ENCODE peak calls at places on chromosomes 4 and X, in ten cellular contexts. One of them, this sample, is unnamed.

GRCh38 chr4:80221161-80221560 is 23.9 kb downstream of the PRDM8 start:
- DNase-seq in body of pancreas: no peak
- DNase-seq in right cardiac atrium: no peak
- DNase-seq in fibroblast of the conjunctiva: no peak
- DNase-seq in GM23248: peak
- DNase-seq in GM18507: no peak
- DNase-seq in NCI-H69: peak
- DNase-seq in amniotic stem cell: peak
- DNase-seq in WTC11: no peak
- DNase-seq in kidney glomerular epithelial cell: peak
- DNase-seq in this sample: peak

GRCh38 chr4:164876680-164877324 is at the start of gene APELA:
- DNase-seq in GM18507: peak
- DNase-seq in NCI-H69: peak
- DNase-seq in WTC11: no peak
- DNase-seq in right cardiac atrium: no peak
- DNase-seq in body of pancreas: no peak
- DNase-seq in amniotic stem cell: no peak
- DNase-seq in GM23248: no peak
- DNase-seq in kidney glomerular epithelial cell: no peak
- DNase-seq in fibroblast of the conjunctiva: no peak
- DNase-seq in this sample: peak

GRCh38 chrX:22165732-22166457 is 106.8 kb upstream of the CBLL2 start:
- DNase-seq in body of pancreas: no peak
- DNase-seq in NCI-H69: peak
- DNase-seq in right cardiac atrium: no peak
- DNase-seq in GM18507: no peak
- DNase-seq in amniotic stem cell: no peak
- DNase-seq in WTC11: no peak
- DNase-seq in kidney glomerular epithelial cell: no peak
- DNase-seq in GM23248: peak
- DNase-seq in fibroblast of the conjunctiva: no peak
- DNase-seq in this sample: no peak

GRCh38 chr4:86356831-86357230 is 3.0 kb downstream of the MAPK10 start:
- DNase-seq in WTC11: no peak
- DNase-seq in NCI-H69: no peak
- DNase-seq in GM23248: no peak
- DNase-seq in body of pancreas: no peak
- DNase-seq in right cardiac atrium: no peak
- DNase-seq in fibroblast of the conjunctiva: no peak
- DNase-seq in kidney glomerular epithelial cell: no peak
- DNase-seq in amniotic stem cell: no peak
- DNase-seq in GM18507: no peak
- DNase-seq in this sample: no peak

GRCh38 chrX:27555514-27555913 is 34.6 kb upstream of the DCAF8L2 start:
- DNase-seq in right cardiac atrium: no peak
- DNase-seq in GM18507: no peak
- DNase-seq in GM23248: peak
- DNase-seq in fibroblast of the conjunctiva: no peak
- DNase-seq in kidney glomerular epithelial cell: no peak
- DNase-seq in NCI-H69: peak
- DNase-seq in amniotic stem cell: no peak
- DNase-seq in body of pancreas: no peak
- DNase-seq in WTC11: no peak
- DNase-seq in this sample: peak

GRCh38 chrX:37986893-37987292 is 19.5 kb upstream of the SYTL5 start:
- DNase-seq in body of pancreas: no peak
- DNase-seq in amniotic stem cell: no peak
- DNase-seq in WTC11: no peak
- DNase-seq in kidney glomerular epithelial cell: peak
- DNase-seq in GM18507: no peak
- DNase-seq in right cardiac atrium: no peak
- DNase-seq in GM23248: peak
- DNase-seq in fibroblast of the conjunctiva: no peak
- DNase-seq in NCI-H69: no peak
- DNase-seq in this sample: no peak

GRCh38 chrX:11890843-11891514 is 132.9 kb downstream of the MSL3 start:
- DNase-seq in amniotic stem cell: no peak
- DNase-seq in body of pancreas: peak
- DNase-seq in GM23248: no peak
- DNase-seq in NCI-H69: peak
- DNase-seq in fibroblast of the conjunctiva: no peak
- DNase-seq in kidney glomerular epithelial cell: no peak
- DNase-seq in right cardiac atrium: peak
- DNase-seq in WTC11: no peak
- DNase-seq in GM18507: no peak
- DNase-seq in this sample: no peak

GRCh38 chr4:158605393-158605792 is 66.3 kb downstream of the C4orf46 start:
- DNase-seq in amniotic stem cell: no peak
- DNase-seq in GM18507: no peak
- DNase-seq in GM23248: no peak
- DNase-seq in WTC11: no peak
- DNase-seq in right cardiac atrium: no peak
- DNase-seq in kidney glomerular epithelial cell: no peak
- DNase-seq in body of pancreas: no peak
- DNase-seq in fibroblast of the conjunctiva: no peak
- DNase-seq in NCI-H69: no peak
- DNase-seq in this sample: no peak

GRCh38 chrX:275967-276587 is 5.1 kb upstream of the PLCXD1 start:
- DNase-seq in GM23248: peak
- DNase-seq in amniotic stem cell: no peak
- DNase-seq in body of pancreas: peak
- DNase-seq in NCI-H69: no peak
- DNase-seq in fibroblast of the conjunctiva: no peak
- DNase-seq in WTC11: peak
- DNase-seq in right cardiac atrium: peak
- DNase-seq in GM18507: peak
- DNase-seq in kidney glomerular epithelial cell: no peak
- DNase-seq in this sample: no peak

GRCh38 chrX:31459361-31459760 is 387.5 kb upstream of the FTHL17 start:
- DNase-seq in NCI-H69: no peak
- DNase-seq in amniotic stem cell: no peak
- DNase-seq in kidney glomerular epithelial cell: no peak
- DNase-seq in fibroblast of the conjunctiva: no peak
- DNase-seq in GM23248: peak
- DNase-seq in right cardiac atrium: no peak
- DNase-seq in GM18507: no peak
- DNase-seq in body of pancreas: no peak
- DNase-seq in WTC11: no peak
- DNase-seq in this sample: no peak

GRCh38 chr4:102825261-102826071 is 1.9 kb downstream of the UBE2D3 start:
- DNase-seq in NCI-H69: peak
- DNase-seq in fibroblast of the conjunctiva: peak
- DNase-seq in GM23248: peak
- DNase-seq in right cardiac atrium: no peak
- DNase-seq in body of pancreas: peak
- DNase-seq in amniotic stem cell: peak
- DNase-seq in kidney glomerular epithelial cell: peak
- DNase-seq in GM18507: no peak
- DNase-seq in WTC11: no peak
- DNase-seq in this sample: peak

GRCh38 chr4:3835527-3836040 is 69.4 kb downstream of the ADRA2C start:
- DNase-seq in WTC11: no peak
- DNase-seq in NCI-H69: no peak
- DNase-seq in fibroblast of the conjunctiva: no peak
- DNase-seq in amniotic stem cell: no peak
- DNase-seq in kidney glomerular epithelial cell: no peak
- DNase-seq in GM23248: no peak
- DNase-seq in body of pancreas: no peak
- DNase-seq in GM18507: no peak
- DNase-seq in right cardiac atrium: no peak
- DNase-seq in this sample: no peak

GRCh38 chr4:45897934-45898585 is 225.8 kb downstream of the GABRG1 start:
- DNase-seq in GM23248: no peak
- DNase-seq in body of pancreas: no peak
- DNase-seq in NCI-H69: no peak
- DNase-seq in GM18507: no peak
- DNase-seq in fibroblast of the conjunctiva: no peak
- DNase-seq in amniotic stem cell: no peak
- DNase-seq in right cardiac atrium: no peak
- DNase-seq in WTC11: no peak
- DNase-seq in kidney glomerular epithelial cell: no peak
- DNase-seq in this sample: no peak

GRCh38 chrX:130245441-130245840 is 23.3 kb downstream of the ZNF280C start:
- DNase-seq in WTC11: no peak
- DNase-seq in GM23248: peak
- DNase-seq in kidney glomerular epithelial cell: peak
- DNase-seq in right cardiac atrium: no peak
- DNase-seq in fibroblast of the conjunctiva: peak
- DNase-seq in body of pancreas: no peak
- DNase-seq in GM18507: no peak
- DNase-seq in NCI-H69: no peak
- DNase-seq in amniotic stem cell: peak
- DNase-seq in this sample: no peak

GRCh38 chr4:85092943-85093342 is 126.5 kb upstream of the WDFY3 start:
- DNase-seq in body of pancreas: no peak
- DNase-seq in fibroblast of the conjunctiva: no peak
- DNase-seq in NCI-H69: peak
- DNase-seq in amniotic stem cell: no peak
- DNase-seq in kidney glomerular epithelial cell: no peak
- DNase-seq in WTC11: no peak
- DNase-seq in GM18507: no peak
- DNase-seq in GM23248: no peak
- DNase-seq in right cardiac atrium: no peak
- DNase-seq in this sample: peak

GRCh38 chr4:141391293-141391692 is 170.6 kb downstream of the ZNF330 start:
- DNase-seq in GM23248: peak
- DNase-seq in NCI-H69: no peak
- DNase-seq in kidney glomerular epithelial cell: no peak
- DNase-seq in GM18507: no peak
- DNase-seq in amniotic stem cell: no peak
- DNase-seq in fibroblast of the conjunctiva: no peak
- DNase-seq in WTC11: no peak
- DNase-seq in right cardiac atrium: no peak
- DNase-seq in body of pancreas: no peak
- DNase-seq in this sample: peak

GRCh38 chrX:24027985-24028384 is 999 bp upstream of the KLHL15 start:
- DNase-seq in kidney glomerular epithelial cell: no peak
- DNase-seq in fibroblast of the conjunctiva: no peak
- DNase-seq in WTC11: no peak
- DNase-seq in body of pancreas: no peak
- DNase-seq in right cardiac atrium: no peak
- DNase-seq in NCI-H69: no peak
- DNase-seq in amniotic stem cell: no peak
- DNase-seq in GM18507: no peak
- DNase-seq in GM23248: no peak
- DNase-seq in this sample: no peak

GRCh38 chr4:85489273-85489672 is 14.3 kb downstream of the ARHGAP24 start:
- DNase-seq in WTC11: peak
- DNase-seq in NCI-H69: peak
- DNase-seq in right cardiac atrium: no peak
- DNase-seq in body of pancreas: no peak
- DNase-seq in GM18507: no peak
- DNase-seq in amniotic stem cell: no peak
- DNase-seq in GM23248: peak
- DNase-seq in fibroblast of the conjunctiva: no peak
- DNase-seq in kidney glomerular epithelial cell: no peak
- DNase-seq in this sample: peak

GRCh38 chr4:109214622-109215350 is 87.7 kb downstream of the COL25A1 start:
- DNase-seq in NCI-H69: no peak
- DNase-seq in amniotic stem cell: no peak
- DNase-seq in right cardiac atrium: no peak
- DNase-seq in WTC11: no peak
- DNase-seq in GM23248: peak
- DNase-seq in GM18507: no peak
- DNase-seq in body of pancreas: no peak
- DNase-seq in kidney glomerular epithelial cell: no peak
- DNase-seq in fibroblast of the conjunctiva: no peak
- DNase-seq in this sample: peak

GRCh38 chr4:732911-733630 is 27.4 kb downstream of the PCGF3 start:
- DNase-seq in right cardiac atrium: peak
- DNase-seq in amniotic stem cell: no peak
- DNase-seq in kidney glomerular epithelial cell: no peak
- DNase-seq in GM18507: no peak
- DNase-seq in GM23248: no peak
- DNase-seq in NCI-H69: no peak
- DNase-seq in body of pancreas: no peak
- DNase-seq in WTC11: no peak
- DNase-seq in fibroblast of the conjunctiva: no peak
- DNase-seq in this sample: no peak

GRCh38 chr4:25810016-25810415 is 52.8 kb downstream of the SEL1L3 start:
- DNase-seq in GM18507: no peak
- DNase-seq in fibroblast of the conjunctiva: no peak
- DNase-seq in amniotic stem cell: no peak
- DNase-seq in body of pancreas: no peak
- DNase-seq in WTC11: no peak
- DNase-seq in right cardiac atrium: no peak
- DNase-seq in GM23248: no peak
- DNase-seq in NCI-H69: peak
- DNase-seq in kidney glomerular epithelial cell: no peak
- DNase-seq in this sample: no peak

GRCh38 chr4:36341936-36342335 is 60.5 kb downstream of the DTHD1 start:
- DNase-seq in amniotic stem cell: no peak
- DNase-seq in fibroblast of the conjunctiva: no peak
- DNase-seq in NCI-H69: no peak
- DNase-seq in body of pancreas: no peak
- DNase-seq in kidney glomerular epithelial cell: no peak
- DNase-seq in GM23248: no peak
- DNase-seq in GM18507: no peak
- DNase-seq in right cardiac atrium: no peak
- DNase-seq in WTC11: no peak
- DNase-seq in this sample: no peak

This sample was measured in DMS53.